ENCODE peak calls at places on chromosomes 7 and 10, in five cellular contexts. A is A549, S is HepG2, I is K562, Y is H1. H is an unnamed sample.

GRCh38 chr7:21450076-21450475 is 22.2 kb downstream of the SP4 start:
- DNase-seq in S (no peak), I (no peak), A (no peak), Y (no peak), H (no peak)

GRCh38 chr7:144842377-144842851 is 6.6 kb upstream of the TPK1 start:
- DNase-seq in S (no peak), A (no peak), Y (no peak), I (no peak), H (no peak)

GRCh38 chr7:138575897-138576428 is 115.9 kb downstream of the TRIM24 start:
- DNase-seq in I (no peak), S (no peak), A (no peak), Y (no peak), H (no peak)

GRCh38 chr10:131689486-131689885 is 211.3 kb upstream of the PPP2R2D start:
- DNase-seq in Y (no peak), I (no peak), S (no peak), A (no peak), H (no peak)

GRCh38 chr10:85648279-85648754 is 718.3 kb downstream of the GRID1 start:
- DNase-seq in Y (no peak), I (no peak), A (no peak), S (no peak), H (no peak)

GRCh38 chr7:36506820-36507219 is 117.2 kb downstream of the ANLN start:
- DNase-seq in S (no peak), Y (no peak), I (no peak), A (no peak), H (peak; percentile 28)

GRCh38 chr10:18308600-18308999 is 168.4 kb downstream of the CACNB2 start:
- DNase-seq in Y (no peak), I (no peak), S (no peak), A (no peak), H (no peak)

GRCh38 chr10:49311562-49312236 is 12.7 kb downstream of the C10orf71 start:
- DNase-seq in I (no peak), Y (no peak), A (no peak), S (no peak), H (no peak)

GRCh38 chr10:109726473-109726872 is 196.8 kb downstream of the XPNPEP1 start:
- DNase-seq in I (no peak), S (no peak), A (no peak), Y (no peak), H (no peak)

GRCh38 chr10:31595992-31596391 is 277.0 kb downstream of the ZEB1 start:
- DNase-seq in A (no peak), S (no peak), Y (no peak), I (no peak), H (no peak)

GRCh38 chr7:85773116-85773783 is 586.4 kb upstream of the SEMA3D start:
- DNase-seq in I (no peak), S (no peak), A (no peak), Y (no peak), H (peak; percentile 52)

GRCh38 chr10:102437515-102437914 is 5.1 kb upstream of the CUEDC2 start:
- DNase-seq in S (no peak), A (no peak), I (no peak), Y (no peak), H (no peak)

GRCh38 chr7:143290293-143290692 is 2.1 kb downstream of the CASP2 start:
- DNase-seq in S (no peak), Y (no peak), I (no peak), A (no peak), H (no peak)

GRCh38 chr7:106010331-106010730 is 47.3 kb downstream of the CDHR3 start:
- DNase-seq in I (no peak), S (no peak), Y (no peak), A (no peak), H (no peak)

GRCh38 chr7:110835889-110836288 is 255.0 kb upstream of the LRRN3 start:
- DNase-seq in I (no peak), S (no peak), Y (no peak), A (no peak), H (no peak)

GRCh38 chr10:77086081-77086480 is 551.5 kb downstream of the KCNMA1 start:
- DNase-seq in S (no peak), Y (no peak), I (no peak), A (no peak), H (no peak)

GRCh38 chr10:5818894-5819293 is 5.7 kb upstream of the GDI2 start:
- DNase-seq in S (no peak), A (no peak), Y (no peak), I (no peak), H (no peak)

DNA sequence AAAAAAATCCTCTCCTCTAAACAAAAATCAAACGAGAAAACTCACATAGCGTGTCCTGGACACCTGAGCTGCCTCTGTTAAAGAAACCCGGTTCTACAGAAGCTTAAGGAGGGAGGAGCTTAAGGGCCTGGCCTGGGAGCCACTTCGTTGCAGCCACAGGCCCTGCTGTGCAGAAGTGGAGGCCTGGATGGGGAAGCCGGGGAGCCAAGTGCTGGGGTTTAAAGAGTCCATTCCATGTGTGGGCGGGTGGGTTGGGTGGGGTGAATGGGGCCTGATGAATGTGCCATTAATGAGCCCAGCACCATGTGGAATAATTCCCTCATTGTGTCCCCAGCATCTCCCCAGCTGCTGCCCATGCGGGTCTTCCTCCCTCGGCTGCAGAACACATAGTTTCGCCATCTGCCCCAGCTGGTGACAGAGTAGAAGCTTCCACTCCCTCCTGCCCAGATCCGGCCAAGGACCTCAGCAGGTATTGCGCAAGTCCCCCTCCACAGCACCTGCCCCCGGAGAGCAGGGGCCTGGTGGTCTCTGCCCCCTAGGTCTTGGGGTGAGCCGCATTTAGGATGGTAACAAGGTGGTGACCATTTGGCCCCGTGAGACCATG is 127.8 kb upstream of the BTBD16 start:
- DNase-seq in S (no peak), Y (no peak), A (no peak), I (no peak), H (no peak)
- TF ChIP-seq RFX5 in S (no peak), Y (no peak), A (no peak), I (no peak), H (no peak)

GRCh38 chr10:16952610-16953009 is 135.4 kb upstream of the RSU1 start:
- DNase-seq in S (no peak), I (peak; percentile 16), A (no peak), Y (no peak), H (no peak)
- TF ChIP-seq MAFK in S (no peak), I (no peak), A (no peak), Y (no peak), H (no peak)

DNA sequence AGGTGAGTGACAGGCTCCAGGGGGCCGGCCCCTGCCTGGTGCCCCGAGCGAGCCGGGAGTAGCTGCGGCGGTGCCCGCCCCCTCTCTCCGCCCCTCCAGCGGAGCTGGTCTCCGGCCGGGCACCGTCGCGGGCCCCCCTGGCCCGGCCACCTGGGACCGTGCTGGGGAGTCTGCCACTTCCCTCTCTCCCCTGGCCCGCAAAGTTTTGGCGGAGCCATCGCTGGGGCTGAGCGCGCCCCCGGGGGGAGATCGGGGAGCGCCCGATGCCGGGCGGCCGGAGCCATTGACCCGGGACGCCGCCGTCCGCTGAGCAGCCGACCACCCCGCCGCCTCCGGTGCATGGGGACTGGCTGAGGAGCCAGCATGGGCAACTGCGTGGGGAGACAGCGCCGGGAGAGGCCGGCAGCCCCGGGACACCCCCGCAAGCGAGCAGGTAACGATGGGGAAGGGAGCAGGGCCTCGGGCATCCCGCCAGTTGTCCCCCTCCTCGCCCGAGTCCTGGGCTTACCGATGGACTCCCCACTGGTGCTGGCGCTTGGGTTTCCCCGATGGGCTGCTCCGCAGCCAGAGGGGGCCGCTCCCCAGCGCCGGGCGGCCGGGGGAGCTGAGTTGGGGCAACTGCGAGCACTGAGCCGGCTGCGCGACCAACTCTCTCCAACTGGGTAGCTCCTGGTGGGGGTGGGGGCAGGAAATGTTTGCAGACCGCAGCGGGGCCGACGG is at the start of gene UBTD1:
- DNase-seq in Y (peak; percentile 88), I (peak; percentile 26), A (peak; percentile 27), S (peak; percentile 19), H (peak; percentile 49)
- TF ChIP-seq RFX5 in Y (no peak), I (no peak), A (no peak), S (no peak), H (no peak)

GRCh38 chr7:87564290-87564963 is 36.3 kb downstream of the ABCB1 start:
- DNase-seq in S (peak; percentile 20), A (peak; percentile 9), I (no peak), Y (peak; percentile 57), H (no peak)
- TF ChIP-seq MAFK in S (no peak), A (no peak), I (no peak), Y (no peak), H (no peak)

GRCh38 chr10:61978965-61979364 is 77.5 kb downstream of the ARID5B start:
- DNase-seq in S (no peak), Y (no peak), I (no peak), A (no peak), H (no peak)

GRCh38 chr10:61974611-61975010 is 73.1 kb downstream of the ARID5B start:
- DNase-seq in I (no peak), Y (no peak), A (no peak), S (no peak), H (peak; percentile 75)

GRCh38 chr10:61973923-61974322 is 72.4 kb downstream of the ARID5B start:
- DNase-seq in Y (no peak), I (no peak), A (no peak), S (no peak), H (no peak)

GRCh38 chr10:61973169-61973568 is 71.7 kb downstream of the ARID5B start:
- DNase-seq in I (no peak), A (no peak), S (no peak), Y (no peak), H (no peak)

GRCh38 chr10:61975107-61975932 is 73.8 kb downstream of the ARID5B start:
- DNase-seq in S (no peak), Y (no peak), I (no peak), A (peak; percentile 12), H (peak; percentile 88)
- TF ChIP-seq RFX5 in S (no peak), Y (no peak), I (no peak), A (no peak), H (no peak)

GRCh38 chr7:103888603-103889153 is 100.8 kb downstream of the RELN start:
- DNase-seq in A (no peak), I (no peak), Y (no peak), S (no peak), H (peak; percentile 13)
- TF ChIP-seq MAFK in A (no peak), I (no peak), Y (no peak), S (no peak), H (no peak)

DNA sequence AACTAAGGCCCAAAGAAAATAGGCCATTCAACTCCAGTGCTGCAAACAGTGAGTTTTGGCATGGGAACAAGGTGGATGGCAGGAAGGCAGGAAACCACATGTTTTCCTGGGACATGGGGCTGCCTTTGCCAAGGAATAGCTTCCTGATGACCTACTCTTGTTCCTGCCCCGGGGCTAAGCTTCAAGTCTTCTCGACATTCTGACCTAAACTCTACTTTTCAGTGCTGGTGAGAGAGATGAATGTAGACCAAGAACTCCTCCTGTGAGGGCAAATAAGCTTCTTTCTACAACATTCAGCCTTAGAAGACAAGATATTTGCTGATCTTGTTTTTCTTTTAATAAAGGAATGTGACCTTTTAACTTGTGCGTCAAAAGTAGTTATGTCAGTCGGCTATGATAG is 199.0 kb downstream of the GPR37 start:
- DNase-seq in Y (no peak), I (no peak), S (no peak), A (peak; percentile 1), H (peak; percentile 45)
- TF ChIP-seq RFX5 in Y (no peak), I (no peak), S (no peak), A (no peak), H (no peak)